ENCODE peak calls at places on chromosomes 3 and 15, in ten cellular contexts. N, T, X, W, Y, S, U, R, L and H are unnamed samples.

GRCh38 chr3:121817753-121818152 is 17.1 kb downstream of the IQCB1 start:
- DNase-seq in T (no peak), R (no peak), N (no peak), X (no peak), U (no peak), W (no peak), S (no peak), L (no peak), Y (no peak), H (no peak)

GRCh38 chr3:196360586-196360985 is 22.4 kb upstream of the TM4SF19 start:
- DNase-seq in U (no peak), R (no peak), Y (no peak), S (no peak), N (no peak), T (no peak), W (no peak), L (no peak), X (peak), H (no peak)

GRCh38 chr15:49902791-49903481 is 216.1 kb downstream of the ATP8B4 start:
- DNase-seq in W (no peak), L (peak), N (no peak), U (peak), X (peak), R (no peak), T (peak), S (no peak), Y (peak), H (peak)

GRCh38 chr3:53145109-53146077 is 15.2 kb upstream of the RFT1 start:
- DNase-seq in S (peak), Y (no peak), R (no peak), N (no peak), L (no peak), W (no peak), U (no peak), X (no peak), T (no peak), H (no peak)

GRCh38 chr3:14646150-14646573 is 5.4 kb upstream of the CCDC174 start:
- DNase-seq in N (no peak), R (no peak), S (no peak), W (no peak), U (no peak), T (no peak), Y (no peak), L (no peak), X (no peak), H (no peak)

GRCh38 chr3:14925729-14926591 is 21.4 kb upstream of the NR2C2 start:
- DNase-seq in S (no peak), Y (no peak), R (peak), T (peak), W (peak), L (peak), N (no peak), X (peak), U (peak), H (no peak)

GRCh38 chr3:13815088-13815683 is 64.7 kb downstream of the WNT7A start:
- DNase-seq in N (no peak), R (no peak), T (no peak), S (no peak), U (no peak), W (no peak), X (no peak), L (no peak), Y (no peak), H (no peak)

GRCh38 chr3:58150800-58151199 is 60.0 kb downstream of the DNASE1L3 start:
- DNase-seq in X (no peak), T (peak), U (no peak), W (no peak), Y (no peak), L (no peak), R (no peak), N (no peak), S (no peak), H (peak)

GRCh38 chr3:111864821-111865656 is 6.0 kb downstream of the PHLDB2 start:
- DNase-seq in R (no peak), S (no peak), N (no peak), L (peak), X (peak), T (peak), W (no peak), Y (no peak), U (peak), H (peak)

GRCh38 chr3:197038604-197039003 is 9.0 kb upstream of the MELTF start:
- DNase-seq in S (no peak), N (no peak), U (no peak), T (no peak), L (no peak), R (no peak), W (no peak), Y (no peak), X (no peak), H (no peak)

GRCh38 chr3:23815879-23816278 is 10.1 kb downstream of the UBE2E1 start:
- DNase-seq in W (no peak), U (no peak), N (no peak), T (no peak), Y (no peak), R (no peak), X (no peak), L (no peak), S (no peak), H (no peak)

GRCh38 chr3:196754215-196754937 is 14.7 kb downstream of the PAK2 start:
- DNase-seq in U (no peak), W (no peak), Y (no peak), S (no peak), T (no peak), X (peak), N (no peak), R (no peak), L (no peak), H (no peak)

GRCh38 chr15:39657714-39658113 is 76.8 kb downstream of the THBS1 start:
- DNase-seq in T (no peak), L (no peak), R (no peak), X (peak), S (no peak), Y (no peak), N (no peak), W (no peak), U (peak), H (peak)

GRCh38 chr15:68465861-68466560 is 34.0 kb upstream of the ITGA11 start:
- DNase-seq in Y (no peak), N (no peak), S (no peak), T (no peak), R (peak), L (no peak), U (no peak), W (no peak), X (peak), H (no peak)

GRCh38 chr3:187208159-187208558 is 10.9 kb downstream of the RTP1 start:
- DNase-seq in N (no peak), S (no peak), W (no peak), X (peak), Y (no peak), U (no peak), R (no peak), L (no peak), T (peak), H (no peak)

GRCh38 chr3:99012051-99012450 is 110.6 kb upstream of the DCBLD2 start:
- DNase-seq in S (no peak), X (peak), T (no peak), N (no peak), U (peak), W (no peak), R (no peak), Y (no peak), L (no peak), H (no peak)

GRCh38 chr3:120111898-120112297 is 17.7 kb upstream of the GSK3B start:
- DNase-seq in S (no peak), N (no peak), U (no peak), X (no peak), T (no peak), W (no peak), R (no peak), L (no peak), Y (no peak), H (no peak)

GRCh38 chr15:61115679-61116078 is 113.4 kb downstream of the RORA start:
- DNase-seq in N (no peak), Y (no peak), L (no peak), S (no peak), U (peak), T (no peak), W (no peak), X (peak), R (no peak), H (no peak)

GRCh38 chr15:80501453-80501852 is 97.3 kb downstream of the ARNT2 start:
- DNase-seq in N (no peak), L (no peak), S (no peak), R (no peak), U (no peak), Y (no peak), W (no peak), X (no peak), T (no peak), H (no peak)

GRCh38 chr15:96699871-96700401 is 369.4 kb downstream of the NR2F2 start:
- DNase-seq in N (no peak), X (no peak), U (no peak), Y (no peak), S (no peak), T (no peak), L (no peak), R (no peak), W (no peak), H (no peak)

GRCh38 chr15:100835626-100836025 is 44.0 kb upstream of the ALDH1A3 start:
- DNase-seq in W (no peak), S (no peak), L (no peak), Y (no peak), X (no peak), U (no peak), R (no peak), N (no peak), T (no peak), H (no peak)

GRCh38 chr15:77163806-77164384 is 93.0 kb upstream of the TSPAN3 start:
- DNase-seq in N (no peak), L (no peak), T (no peak), U (no peak), W (no peak), S (no peak), R (peak), Y (no peak), X (no peak), H (no peak)

GRCh38 chr3:177460100-177460499 is 262.8 kb upstream of the TBL1XR1 start:
- DNase-seq in S (no peak), X (peak), R (no peak), U (no peak), Y (no peak), N (no peak), W (no peak), L (no peak), T (no peak), H (no peak)

GRCh38 chr15:60155661-60156060 is 151.6 kb downstream of the FOXB1 start:
- DNase-seq in R (no peak), S (no peak), U (peak), X (peak), Y (no peak), T (no peak), L (no peak), N (no peak), W (no peak), H (peak)

GRCh38 chr3:121998588-121999473 is 23.2 kb downstream of the ILDR1 start:
- DNase-seq in Y (no peak), R (no peak), X (peak), S (no peak), W (no peak), L (no peak), U (no peak), N (no peak), T (no peak), H (no peak)

GRCh38 chr15:58777107-58777506 is 6.0 kb downstream of the MINDY2 start:
- DNase-seq in N (no peak), R (no peak), W (no peak), T (no peak), S (no peak), X (no peak), U (no peak), L (no peak), Y (no peak), H (no peak)

GRCh38 chr3:30342319-30343060 is 263.9 kb upstream of the TGFBR2 start:
- DNase-seq in N (no peak), S (no peak), X (peak), R (no peak), L (peak), U (peak), W (no peak), Y (no peak), T (peak), H (peak)

GRCh38 chr3:61239871-61240270 is 11.4 kb downstream of the FHIT start:
- DNase-seq in Y (no peak), L (peak), W (no peak), S (no peak), R (no peak), N (peak), U (no peak), T (no peak), X (peak), H (no peak)

GRCh38 chr15:79016527-79017170 is 71.8 kb upstream of the CTSH start:
- DNase-seq in Y (no peak), N (no peak), L (no peak), X (no peak), S (no peak), R (no peak), W (no peak), U (no peak), T (no peak), H (no peak)

GRCh38 chr3:147400111-147400510 is 6.2 kb downstream of the ZIC4 start:
- DNase-seq in Y (no peak), T (no peak), S (no peak), U (no peak), N (no peak), W (no peak), R (no peak), X (no peak), L (no peak), H (no peak)

GRCh38 chr3:80331768-80332167 is 564.0 kb upstream of the ROBO1 start:
- DNase-seq in X (no peak), W (no peak), S (no peak), U (no peak), L (no peak), R (no peak), T (no peak), Y (no peak), N (no peak), H (no peak)

GRCh38 chr15:48555244-48555804 is 90.2 kb downstream of the FBN1 start:
- DNase-seq in Y (no peak), L (no peak), T (peak), X (peak), U (peak), N (no peak), S (no peak), R (no peak), W (no peak), H (peak)

GRCh38 chr3:57952208-57952631 is 56.0 kb upstream of the FLNB start:
- DNase-seq in W (peak), S (no peak), Y (no peak), T (no peak), U (peak), X (peak), N (peak), R (no peak), L (peak), H (no peak)

GRCh38 chr3:62622553-62623174 is 249.3 kb upstream of the FEZF2 start:
- DNase-seq in T (no peak), S (no peak), N (no peak), X (peak), Y (no peak), R (peak), L (no peak), W (peak), U (peak), H (no peak)

GRCh38 chr15:37877851-37878577 is 56.4 kb upstream of the TMCO5A start:
- DNase-seq in W (no peak), U (peak), T (peak), X (peak), N (no peak), L (no peak), R (no peak), Y (no peak), S (no peak), H (peak)

GRCh38 chr3:197083486-197083885 is 53.9 kb upstream of the MELTF start:
- DNase-seq in L (no peak), W (peak), R (no peak), T (peak), N (no peak), U (peak), Y (peak), S (no peak), X (peak), H (peak)